ENCODE peak calls at places on chromosomes 13 and 19, in four cellular contexts. I is erythroblast, J is left cardiac atrium, M is heart right ventricle. S is an unnamed sample.

GRCh38 chr13:97367427-97367826 is 66.5 kb upstream of the RAP2A start:
- DNase-seq in M (no peak), J (no peak), I (no peak), S (no peak)

GRCh38 chr19:7228935-7229541 is 65.2 kb downstream of the INSR start:
- DNase-seq in J (no peak), I (no peak), M (no peak), S (no peak)

GRCh38 chr13:25945596-25945995 is 106.2 kb downstream of the SHISA2 start:
- DNase-seq in J (no peak), M (no peak), I (no peak), S (no peak)

GRCh38 chr19:36081385-36081784 is 26.7 kb downstream of the WDR62 start:
- DNase-seq in M (no peak), I (no peak), J (no peak), S (no peak)

GRCh38 chr13:24217601-24218281 is 57.2 kb downstream of the SPATA13 start:
- DNase-seq in I (peak; percentile 34), J (no peak), M (no peak), S (no peak)

GRCh38 chr19:789473-790052 is 7.7 kb upstream of the PTBP1 start:
- DNase-seq in I (peak; percentile 75), M (peak; percentile 67), J (peak; percentile 73), S (no peak)

GRCh38 chr19:21256722-21257121 is 72.5 kb downstream of the ZNF708 start:
- DNase-seq in J (no peak), I (no peak), M (no peak), S (peak; percentile 36)

GRCh38 chr19:6510618-6511017 is 8.5 kb upstream of the TUBB4A start:
- DNase-seq in I (no peak), J (no peak), M (no peak), S (no peak)

GRCh38 chr13:21067794-21068193 is 6.4 kb upstream of the LATS2 start:
- DNase-seq in M (no peak), J (no peak), I (no peak), S (no peak)

GRCh38 chr13:44758595-44759221 is 182.6 kb upstream of the TSC22D1 start:
- DNase-seq in M (no peak), J (no peak), I (no peak), S (peak; percentile 94)

GRCh38 chr13:106350208-106350607 is 185.3 kb downstream of the EFNB2 start:
- DNase-seq in I (no peak), M (no peak), J (no peak), S (no peak)

GRCh38 chr19:48575931-48576622 is 24.1 kb downstream of the SULT2B1 start:
- DNase-seq in I (no peak), M (no peak), J (no peak), S (no peak)

GRCh38 chr19:45340232-45340898 is at the start of gene KLC3:
- DNase-seq in J (no peak), I (peak; percentile 18), M (no peak), S (no peak)

GRCh38 chr19:52734340-52734892 is 428 bp downstream of the ZNF611 start:
- DNase-seq in M (no peak), J (peak; percentile 44), I (peak; percentile 54), S (no peak)

GRCh38 chr19:50361290-50362029 is 4.0 kb downstream of the NAPSA start:
- DNase-seq in J (no peak), I (peak; percentile 40), M (no peak), S (no peak)

GRCh38 chr19:955803-956746 is 28.1 kb upstream of the WDR18 start:
- DNase-seq in I (no peak), M (no peak), J (no peak), S (no peak)

GRCh38 chr19:40799558-40800338 is 757 bp downstream of the EGLN2 start:
- DNase-seq in I (peak; percentile 49), J (peak; percentile 82), M (peak; percentile 80), S (no peak)

GRCh38 chr19:55376381-55376933 is at the start of gene TMEM190:
- DNase-seq in M (no peak), I (peak; percentile 28), J (no peak), S (no peak)

GRCh38 chr13:23966221-23966690 is 69.0 kb upstream of the C1QTNF9B start:
- DNase-seq in M (no peak), I (no peak), J (no peak), S (no peak)

GRCh38 chr13:32585625-32586021 is 629 bp upstream of the PDS5B start:
- DNase-seq in I (no peak), J (no peak), M (no peak), S (no peak)

S was measured in epithelial cell of prostate.